ENCODE peak calls at places on chromosomes 2 and 18, in five cellular contexts. One of them, this sample, is unnamed.

GRCh38 chr18:13216092-13216582 is 2.4 kb upstream of the LDLRAD4 start:
- DNase-seq in K562: no peak
- DNase-seq in HCT116: peak; percentile 31
- DNase-seq in GM12878: peak; percentile 4
- DNase-seq in H1: no peak
- DNase-seq in this sample: peak; percentile 66

GRCh38 chr2:177031435-177032222 is 181.0 kb upstream of the HNRNPA3 start:
- DNase-seq in K562: no peak
- DNase-seq in HCT116: no peak
- DNase-seq in GM12878: no peak
- DNase-seq in H1: no peak
- DNase-seq in this sample: no peak

GRCh38 chr2:206260427-206261012 is 13.9 kb upstream of the ZDBF2 start:
- DNase-seq in K562: no peak
- DNase-seq in HCT116: no peak
- DNase-seq in GM12878: no peak
- DNase-seq in H1: no peak
- DNase-seq in this sample: peak; percentile 23

GRCh38 chr2:241774419-241775222 is 2.0 kb upstream of the GAL3ST2 start:
- DNase-seq in K562: no peak
- DNase-seq in HCT116: peak; percentile 29
- DNase-seq in GM12878: no peak
- DNase-seq in H1: peak; percentile 45
- DNase-seq in this sample: peak; percentile 79

GRCh38 chr18:68056936-68057335 is 540.4 kb upstream of the DSEL start:
- DNase-seq in K562: no peak
- DNase-seq in HCT116: no peak
- DNase-seq in GM12878: no peak
- DNase-seq in H1: no peak
- DNase-seq in this sample: no peak

GRCh38 chr18:25282282-25282681 is 69.7 kb downstream of the ZNF521 start:
- DNase-seq in K562: no peak
- DNase-seq in HCT116: no peak
- DNase-seq in GM12878: no peak
- DNase-seq in H1: no peak
- DNase-seq in this sample: no peak

GRCh38 chr2:217950401-217950871 is 52.4 kb downstream of the TNS1 start:
- DNase-seq in K562: no peak
- DNase-seq in HCT116: no peak
- DNase-seq in GM12878: no peak
- DNase-seq in H1: no peak
- DNase-seq in this sample: no peak

GRCh38 chr18:75500510-75500909 is 73.0 kb upstream of the SMIM21 start:
- DNase-seq in K562: no peak
- DNase-seq in HCT116: no peak
- DNase-seq in GM12878: no peak
- DNase-seq in H1: no peak
- DNase-seq in this sample: no peak

GRCh38 chr2:105806994-105807393 is 62.3 kb downstream of the NCK2 start:
- DNase-seq in K562: no peak
- DNase-seq in HCT116: no peak
- DNase-seq in GM12878: no peak
- DNase-seq in H1: peak; percentile 37
- DNase-seq in this sample: no peak

GRCh38 chr2:55519908-55520885 is 679 bp downstream of the CFAP36 start:
- DNase-seq in K562: peak; percentile 21
- DNase-seq in HCT116: no peak
- DNase-seq in GM12878: no peak
- DNase-seq in H1: no peak
- DNase-seq in this sample: peak; percentile 25

GRCh38 chr2:204268458-204268857 is 276.8 kb upstream of the PARD3B start:
- DNase-seq in K562: no peak
- DNase-seq in HCT116: no peak
- DNase-seq in GM12878: no peak
- DNase-seq in H1: no peak
- DNase-seq in this sample: no peak

GRCh38 chr2:204264068-204264693 is 281.1 kb upstream of the PARD3B start:
- DNase-seq in K562: no peak
- DNase-seq in HCT116: no peak
- DNase-seq in GM12878: no peak
- DNase-seq in H1: no peak
- DNase-seq in this sample: no peak

GRCh38 chr2:204268971-204269370 is 276.3 kb upstream of the PARD3B start:
- DNase-seq in K562: no peak
- DNase-seq in HCT116: no peak
- DNase-seq in GM12878: no peak
- DNase-seq in H1: no peak
- DNase-seq in this sample: no peak

GRCh38 chr2:204264746-204265145 is 280.5 kb upstream of the PARD3B start:
- DNase-seq in K562: no peak
- DNase-seq in HCT116: no peak
- DNase-seq in GM12878: no peak
- DNase-seq in H1: no peak
- DNase-seq in this sample: no peak

DNA sequence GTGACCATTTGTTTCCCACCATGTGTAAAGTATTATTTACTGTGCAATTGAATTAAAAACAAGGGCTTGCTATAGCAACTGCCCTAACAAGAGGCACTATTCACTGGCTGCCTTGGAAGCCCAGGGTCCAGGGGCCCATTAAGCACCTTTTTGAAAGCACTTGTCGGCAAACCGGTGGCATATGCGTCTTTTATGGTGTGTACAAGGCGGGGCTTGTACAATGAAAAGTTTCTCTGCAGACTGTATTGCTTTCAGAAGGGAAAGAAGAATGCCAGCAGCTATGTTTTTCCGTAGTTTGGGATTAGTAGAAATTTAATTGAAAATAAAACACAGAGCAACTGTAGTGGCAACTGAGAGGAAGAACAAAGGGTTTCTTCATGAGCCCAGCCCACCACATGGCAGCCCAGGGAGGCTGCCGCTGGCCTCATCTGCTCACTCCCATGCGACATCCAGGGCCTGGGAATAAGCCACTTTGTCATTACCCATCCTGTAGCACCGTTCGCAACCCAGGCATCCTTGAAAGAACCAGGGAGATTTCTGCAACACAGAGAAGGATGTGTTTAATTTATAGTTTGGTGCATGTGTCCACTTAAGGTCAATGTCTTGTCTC is 279.5 kb upstream of the PARD3B start:
- DNase-seq in K562: no peak
- DNase-seq in HCT116: no peak
- DNase-seq in GM12878: no peak
- DNase-seq in H1: no peak
- DNase-seq in this sample: no peak
- TF ChIP-seq SP1 in K562: no peak
- TF ChIP-seq SP1 in HCT116: no peak
- TF ChIP-seq SP1 in GM12878: no peak
- TF ChIP-seq SP1 in H1: no peak
- TF ChIP-seq SP1 in this sample: no peak

GRCh38 chr2:129849559-129850160 is 129.8 kb upstream of the RAB6C start:
- DNase-seq in K562: peak; percentile 45
- DNase-seq in HCT116: peak; percentile 74
- DNase-seq in GM12878: peak; percentile 40
- DNase-seq in H1: no peak
- DNase-seq in this sample: peak; percentile 69
- TF ChIP-seq ZNF274 in K562: no peak
- TF ChIP-seq ZNF274 in HCT116: no peak
- TF ChIP-seq ZNF274 in GM12878: no peak
- TF ChIP-seq ZNF274 in H1: no peak
- TF ChIP-seq ZNF274 in this sample: no peak

GRCh38 chr2:166125557-166125956 is 2.3 kb downstream of the SCN1A start:
- DNase-seq in K562: no peak
- DNase-seq in HCT116: no peak
- DNase-seq in GM12878: no peak
- DNase-seq in H1: no peak
- DNase-seq in this sample: no peak

GRCh38 chr2:166128156-166128505 is 311 bp upstream of the SCN1A start:
- DNase-seq in K562: no peak
- DNase-seq in HCT116: no peak
- DNase-seq in GM12878: no peak
- DNase-seq in H1: no peak
- DNase-seq in this sample: no peak

GRCh38 chr2:166126014-166126639 is 1.7 kb downstream of the SCN1A start:
- DNase-seq in K562: no peak
- DNase-seq in HCT116: no peak
- DNase-seq in GM12878: no peak
- DNase-seq in H1: no peak
- DNase-seq in this sample: no peak

DNA sequence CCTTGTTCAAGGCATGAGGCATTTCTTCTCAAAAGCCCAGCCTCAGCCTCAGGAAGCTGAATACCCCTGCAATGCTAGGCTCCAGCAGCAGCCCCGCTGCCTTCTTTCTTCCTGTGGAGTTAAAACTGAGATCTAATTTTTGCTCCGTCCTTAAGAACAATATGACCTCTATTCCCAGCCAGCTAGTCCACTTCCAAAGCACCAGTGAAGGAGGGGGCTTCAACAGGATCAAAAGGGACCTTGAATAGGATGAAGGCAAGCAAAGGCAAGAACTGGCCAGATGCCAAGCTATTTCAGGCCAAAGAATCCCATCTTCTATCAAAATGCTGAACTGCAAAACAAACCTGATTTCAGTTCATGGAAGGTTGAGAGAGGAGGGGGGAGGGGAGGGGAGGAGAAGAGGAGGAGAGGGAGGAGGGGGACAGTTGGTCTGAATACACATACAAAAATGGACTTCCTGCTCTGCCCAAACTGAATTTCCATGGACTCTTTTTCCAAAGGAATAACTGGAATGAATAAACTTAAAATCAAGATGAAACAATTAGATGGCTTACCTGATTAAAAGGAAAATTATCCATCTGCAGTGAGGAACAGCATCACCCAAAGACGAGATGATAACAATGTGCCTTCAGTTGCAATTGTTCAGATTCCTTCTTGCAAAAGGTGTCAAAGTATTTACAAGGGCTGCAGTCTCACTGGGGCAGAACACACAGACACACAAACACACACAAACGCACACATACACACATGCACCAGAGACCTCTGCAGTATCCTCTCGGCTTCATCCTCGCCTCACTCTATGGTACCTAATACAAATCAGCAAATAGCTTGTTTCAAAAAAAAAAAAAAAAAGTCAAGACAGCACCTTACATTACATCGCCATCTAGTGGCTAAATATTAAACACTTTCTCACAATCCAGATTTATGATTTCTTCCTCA is at the start of gene SCN1A:
- DNase-seq in K562: peak; percentile 31
- DNase-seq in HCT116: peak; percentile 32
- DNase-seq in GM12878: no peak
- DNase-seq in H1: no peak
- DNase-seq in this sample: peak; percentile 89
- TF ChIP-seq SP1 in K562: no peak
- TF ChIP-seq SP1 in HCT116: no peak
- TF ChIP-seq SP1 in GM12878: no peak
- TF ChIP-seq SP1 in H1: no peak
- TF ChIP-seq SP1 in this sample: no peak

GRCh38 chr2:225462945-225463344 is 63.4 kb downstream of the NYAP2 start:
- DNase-seq in K562: no peak
- DNase-seq in HCT116: peak; percentile 41
- DNase-seq in GM12878: no peak
- DNase-seq in H1: no peak
- DNase-seq in this sample: no peak

GRCh38 chr2:225463449-225463848 is 63.9 kb downstream of the NYAP2 start:
- DNase-seq in K562: no peak
- DNase-seq in HCT116: no peak
- DNase-seq in GM12878: no peak
- DNase-seq in H1: no peak
- DNase-seq in this sample: no peak

GRCh38 chr2:225466891-225467604 is 67.5 kb downstream of the NYAP2 start:
- DNase-seq in K562: peak; percentile 11
- DNase-seq in HCT116: no peak
- DNase-seq in GM12878: no peak
- DNase-seq in H1: no peak
- DNase-seq in this sample: no peak

GRCh38 chr2:225465827-225466226 is 66.3 kb downstream of the NYAP2 start:
- DNase-seq in K562: no peak
- DNase-seq in HCT116: no peak
- DNase-seq in GM12878: no peak
- DNase-seq in H1: no peak
- DNase-seq in this sample: no peak

GRCh38 chr2:225464346-225465025 is 65.0 kb downstream of the NYAP2 start:
- DNase-seq in K562: no peak
- DNase-seq in HCT116: no peak
- DNase-seq in GM12878: no peak
- DNase-seq in H1: no peak
- DNase-seq in this sample: no peak
- TF ChIP-seq ZNF274 in K562: no peak
- TF ChIP-seq ZNF274 in HCT116: no peak
- TF ChIP-seq ZNF274 in GM12878: no peak
- TF ChIP-seq ZNF274 in H1: no peak
- TF ChIP-seq ZNF274 in this sample: no peak

This sample was measured in HepG2.